ENCODE peak calls at places on chromosome 7, in nine cellular contexts. E is Panc1, Y is brain microvascular endothelial cell, G is BE2C, I is fibroblast of the aortic adventitia, L is PC-9, B is left ventricle myocardium inferior, Z is fibroblast of lung, T is astrocyte of the cerebellum. U is an unnamed sample.
A peak's percentile ranks its signal among the peaks of the same experiment; 100 is the strongest.

GRCh38 chr7:2290877-2291276 is 23.4 kb downstream of the SNX8 start:
- DNase-seq in L (no peak), Z (no peak), G (no peak), Y (no peak), I (no peak), B (no peak), E (no peak), T (no peak), U (no peak)

GRCh38 chr7:114423218-114423496 is 8.5 kb downstream of the FOXP2 start:
- DNase-seq in Y (no peak), I (no peak), E (no peak), T (no peak), Z (no peak), G (no peak), L (no peak), B (no peak), U (no peak)

GRCh38 chr7:153641202-153641601 is 411.0 kb upstream of the DPP6 start:
- DNase-seq in T (no peak), Y (no peak), L (no peak), I (no peak), E (no peak), G (no peak), B (peak; percentile 58), Z (no peak), U (no peak)

GRCh38 chr7:75650671-75651070 is 88.1 kb downstream of the HIP1 start:
- DNase-seq in L (no peak), T (no peak), G (peak; percentile 35), Z (peak; percentile 16), I (no peak), Y (no peak), B (peak; percentile 64), E (no peak), U (no peak)

GRCh38 chr7:4235596-4235995 is 446.5 kb upstream of the FOXK1 start:
- DNase-seq in L (no peak), B (no peak), Z (no peak), T (no peak), Y (no peak), E (no peak), G (no peak), I (no peak), U (no peak)

GRCh38 chr7:132730126-132730525 is 153.9 kb upstream of the PLXNA4 start:
- DNase-seq in G (no peak), E (no peak), B (no peak), I (no peak), Z (no peak), Y (no peak), T (no peak), L (no peak), U (no peak)

GRCh38 chr7:3510101-3511020 is 209.3 kb downstream of the SDK1 start:
- DNase-seq in B (no peak), I (no peak), L (no peak), Z (peak; percentile 62), G (no peak), E (no peak), Y (peak; percentile 15), T (no peak), U (peak; percentile 9)

GRCh38 chr7:29262191-29262917 is 67.8 kb downstream of the CHN2 start:
- DNase-seq in T (no peak), Z (no peak), G (no peak), I (no peak), B (no peak), E (no peak), L (no peak), Y (no peak), U (no peak)

GRCh38 chr7:159035571-159036073 is 109.0 kb downstream of the VIPR2 start:
- DNase-seq in E (no peak), Z (no peak), G (no peak), Y (no peak), L (no peak), B (no peak), I (no peak), T (no peak), U (no peak)

GRCh38 chr7:80499350-80499955 is 12.4 kb downstream of the GNAT3 start:
- DNase-seq in E (peak; percentile 89), I (peak; percentile 90), B (peak; percentile 22), T (peak; percentile 71), G (peak; percentile 12), L (peak; percentile 93), Y (peak; percentile 97), Z (peak; percentile 96), U (peak; percentile 90)

GRCh38 chr7:69129524-69129923 is 468.8 kb upstream of the AUTS2 start:
- DNase-seq in E (no peak), I (no peak), Z (peak; percentile 32), L (no peak), B (no peak), G (no peak), T (no peak), Y (no peak), U (no peak)

GRCh38 chr7:13988011-13988410 is 1.5 kb downstream of the ETV1 start:
- DNase-seq in G (no peak), E (no peak), L (no peak), Y (peak; percentile 57), B (no peak), I (peak; percentile 51), T (no peak), Z (peak; percentile 90), U (peak; percentile 64)

GRCh38 chr7:14960686-14961085 is 58.1 kb upstream of the DGKB start:
- DNase-seq in G (peak; percentile 19), E (no peak), L (no peak), Z (no peak), T (no peak), Y (no peak), I (no peak), B (no peak), U (no peak)

GRCh38 chr7:22488643-22489462 is 11.1 kb downstream of the STEAP1B start:
- DNase-seq in G (peak; percentile 84), L (peak; percentile 49), E (peak; percentile 60), Z (peak; percentile 43), I (peak; percentile 84), T (peak; percentile 60), Y (peak; percentile 77), B (peak; percentile 33), U (peak; percentile 75)

GRCh38 chr7:116354546-116355422 is 144.4 kb downstream of the TES start:
- DNase-seq in T (peak; percentile 99), L (peak; percentile 100), E (peak; percentile 98), I (peak; percentile 98), B (peak; percentile 74), Z (peak; percentile 99), G (no peak), Y (peak; percentile 99), U (peak; percentile 98)
- H3K4me3 ChIP-seq in T (peak overlapping the region; percentile 17), L (peak overlapping the region; percentile 50), E (peak overlapping the region; percentile 49), I (peak overlapping the region; percentile 14), B (peak overlapping the region; percentile 51), Z (peak overlapping the region; percentile 48), G (no peak overlapping the region), Y (peak overlapping the region; percentile 33), U (peak overlapping the region; percentile 1)

GRCh38 chr7:101124376-101125056 is 2.4 kb upstream of the SERPINE1 start:
- DNase-seq in T (peak; percentile 96), I (peak; percentile 62), G (no peak), Z (peak; percentile 93), L (peak; percentile 81), E (no peak), Y (peak; percentile 90), B (no peak), U (peak; percentile 97)

GRCh38 chr7:101122933-101123702 is 3.8 kb upstream of the SERPINE1 start:
- DNase-seq in Y (no peak), L (no peak), T (no peak), I (no peak), E (no peak), Z (no peak), G (no peak), B (no peak), U (no peak)

GRCh38 chr7:101123703-101124068 is 3.2 kb upstream of the SERPINE1 start:
- DNase-seq in G (no peak), I (no peak), T (no peak), L (no peak), B (no peak), Y (no peak), Z (no peak), E (no peak), U (no peak)

GRCh38 chr7:101120315-101120714 is 6.6 kb upstream of the SERPINE1 start:
- DNase-seq in I (no peak), T (no peak), B (no peak), E (no peak), Z (peak; percentile 67), L (no peak), G (no peak), Y (no peak), U (no peak)

GRCh38 chr7:101121996-101122932 is 4.6 kb upstream of the SERPINE1 start:
- DNase-seq in B (peak; percentile 75), Z (peak; percentile 100), L (peak; percentile 91), I (peak; percentile 99), E (no peak), T (peak; percentile 84), G (no peak), Y (peak; percentile 98), U (peak; percentile 98)
- H3K4me3 ChIP-seq in B (peak overlapping the region; percentile 57), Z (peak overlapping the region; percentile 46), L (peak overlapping the region; percentile 50), I (peak overlapping the region; percentile 61), E (peak overlapping the region; percentile 19), T (no peak overlapping the region), G (no peak overlapping the region), Y (peak overlapping the region; percentile 29), U (no peak overlapping the region)

GRCh38 chr7:131327049-131327625 is 539 bp upstream of the MKLN1 start:
- DNase-seq in B (no peak), T (peak; percentile 22), G (peak; percentile 34), I (peak; percentile 77), E (peak; percentile 64), Y (peak; percentile 49), L (peak; percentile 64), Z (peak; percentile 77), U (peak; percentile 71)

GRCh38 chr7:131328387-131329175 is 905 bp downstream of the MKLN1 start:
- DNase-seq in Y (peak; percentile 2), G (no peak), Z (peak; percentile 46), I (peak; percentile 60), T (peak; percentile 11), B (no peak), E (no peak), L (no peak), U (peak; percentile 44)

GRCh38 chr7:131327626-131328386 is at the start of gene MKLN1:
- DNase-seq in B (peak; percentile 95), E (peak; percentile 53), I (peak; percentile 81), T (peak; percentile 59), L (peak; percentile 75), Z (peak; percentile 86), Y (peak; percentile 79), G (peak; percentile 95), U (peak; percentile 92)

GRCh38 chr7:131330299-131330698 is 2.6 kb downstream of the MKLN1 start:
- DNase-seq in B (no peak), E (no peak), I (no peak), L (no peak), G (no peak), Z (no peak), T (no peak), Y (no peak), U (no peak)

GRCh38 chr7:131329176-131329570 is 1.5 kb downstream of the MKLN1 start:
- DNase-seq in I (peak; percentile 25), Y (no peak), E (no peak), L (no peak), B (no peak), G (no peak), Z (no peak), T (no peak), U (peak; percentile 9)
- H3K4me3 ChIP-seq in I (peak overlapping the region; percentile 90), Y (peak overlapping the region; percentile 94), E (peak overlapping the region; percentile 93), L (peak overlapping the region; percentile 91), B (peak overlapping the region; percentile 93), G (peak overlapping the region; percentile 89), Z (peak overlapping the region; percentile 95), T (peak overlapping the region; percentile 95), U (peak overlapping the region; percentile 97)

DNA sequence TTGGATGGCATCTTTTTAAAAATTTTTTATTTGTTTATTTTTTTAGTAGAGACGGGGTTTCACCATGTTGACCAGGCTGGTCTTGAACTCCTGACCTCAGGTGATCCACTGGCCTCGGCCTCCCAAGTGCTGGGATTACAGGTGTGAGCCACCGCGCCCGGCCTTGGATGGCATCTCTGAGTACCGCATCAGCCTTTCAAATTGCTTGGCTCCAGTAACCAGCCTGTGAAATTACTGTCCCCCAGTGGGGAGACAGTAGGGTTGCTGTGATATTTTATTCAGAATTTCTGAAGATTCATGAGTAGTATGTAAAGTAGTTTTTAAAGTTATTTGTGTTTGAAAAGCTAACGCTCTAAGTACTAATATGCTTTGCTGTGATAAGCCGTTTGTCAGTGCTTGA is 1.2 kb downstream of the NUB1 start:
- DNase-seq in T (no peak), I (no peak), Z (no peak), B (no peak), L (no peak), Y (no peak), E (no peak), G (no peak), U (no peak)
- H3K4me3 ChIP-seq in T (peak overlapping the region; percentile 54), I (peak overlapping the region; percentile 81), Z (peak overlapping the region; percentile 99), B (peak overlapping the region; percentile 95), L (peak overlapping the region; percentile 87), Y (peak overlapping the region; percentile 71), E (peak overlapping the region; percentile 70), G (peak overlapping the region; percentile 74), U (peak overlapping the region; percentile 63)

U was measured in astrocyte of the spinal cord.